ENCODE peak calls at places on chromosome 11, in five cellular contexts. O, C, X, D and G are unnamed samples.

GRCh38 chr11:86176165-86176884 is 68.2 kb upstream of the EED start:
- DNase-seq in O (no peak), D (peak), C (no peak), X (peak), G (no peak)

GRCh38 chr11:10784229-10785145 is 24.2 kb downstream of the EIF4G2 start:
- DNase-seq in O (no peak), D (no peak), X (peak), C (no peak), G (no peak)

GRCh38 chr11:111408789-111409727 is 30.0 kb upstream of the POU2AF1 start:
- DNase-seq in C (no peak), O (no peak), D (peak), X (no peak), G (no peak)

GRCh38 chr11:14542384-14542783 is 22.2 kb upstream of the PSMA1 start:
- DNase-seq in C (no peak), D (no peak), O (no peak), X (no peak), G (no peak)

GRCh38 chr11:1396375-1396841 is 6.7 kb downstream of the BRSK2 start:
- DNase-seq in D (no peak), O (no peak), C (no peak), X (no peak), G (no peak)

GRCh38 chr11:115623021-115623451 is 118.8 kb upstream of the CADM1 start:
- DNase-seq in O (peak), C (peak), X (peak), D (peak), G (peak)

GRCh38 chr11:120336641-120337132 is 474 bp downstream of the ARHGEF12 start:
- DNase-seq in C (no peak), X (no peak), O (peak), D (peak), G (peak)

GRCh38 chr11:43790444-43790794 is 90.2 kb upstream of the ALKBH3 start:
- DNase-seq in D (peak), O (no peak), C (peak), X (peak), G (no peak)

GRCh38 chr11:75424396-75424795 is 8.6 kb downstream of the KLHL35 start:
- DNase-seq in C (no peak), O (no peak), D (no peak), X (no peak), G (no peak)

GRCh38 chr11:84889556-84889955 is 737.6 kb downstream of the DLG2 start:
- DNase-seq in C (no peak), O (no peak), X (no peak), D (no peak), G (no peak)

GRCh38 chr11:124946735-124947141 is 7.3 kb upstream of the CCDC15 start:
- DNase-seq in D (peak), C (peak), O (no peak), X (peak), G (no peak)

GRCh38 chr11:64687204-64687603 is 35.8 kb downstream of the NRXN2 start:
- DNase-seq in X (no peak), C (no peak), D (no peak), O (no peak), G (no peak)

GRCh38 chr11:65859812-65860277 is 388 bp upstream of the MUS81 start:
- DNase-seq in O (peak), D (peak), C (no peak), X (no peak), G (no peak)

GRCh38 chr11:10592331-10592730 is 23.9 kb upstream of the LYVE1 start:
- DNase-seq in O (no peak), C (peak), X (peak), D (peak), G (no peak)

GRCh38 chr11:73310076-73310475 is 2.0 kb downstream of the ARHGEF17 start:
- DNase-seq in O (no peak), D (no peak), C (no peak), X (no peak), G (no peak)
- H3K4me3 ChIP-seq in O (peak), D (peak), C (peak), X (no peak), G (peak)

GRCh38 chr11:128592454-128592853 is 5.1 kb upstream of the ETS1 start:
- DNase-seq in C (no peak), O (no peak), D (no peak), X (no peak), G (no peak)
- H3K4me3 ChIP-seq in C (no peak), O (no peak), D (no peak), X (no peak), G (no peak)

GRCh38 chr11:16925495-16926065 is 88.6 kb downstream of the PLEKHA7 start:
- DNase-seq in D (peak), X (peak), O (peak), C (peak), G (peak)
- H3K4me3 ChIP-seq in D (peak), X (peak), O (peak), C (no peak), G (peak)

DNA sequence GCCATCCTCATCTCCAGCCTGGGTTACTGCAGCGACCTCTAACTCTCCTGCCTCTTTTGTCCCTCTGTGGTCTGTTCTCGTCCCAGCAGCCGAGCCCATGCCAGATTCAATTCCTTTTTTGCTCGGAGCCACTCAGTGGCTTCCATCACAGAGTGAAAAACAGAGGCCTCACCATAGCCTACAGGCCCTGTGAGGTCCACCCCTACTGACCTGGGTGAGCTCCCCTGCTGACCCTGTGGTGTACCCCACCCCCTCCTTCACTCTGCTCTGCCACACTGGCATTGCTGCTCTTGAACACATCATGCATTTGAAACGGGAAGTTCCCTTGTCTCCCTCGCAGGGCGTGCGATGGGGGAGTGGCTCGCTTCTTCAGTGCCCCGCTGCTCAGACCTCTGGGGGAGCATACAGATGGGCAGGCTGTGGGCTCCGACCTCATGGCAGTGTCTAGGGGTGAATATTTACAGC is 2.1 kb downstream of the AIP start:
- DNase-seq in C (no peak), X (no peak), D (no peak), O (no peak), G (no peak)
- H3K4me3 ChIP-seq in C (no peak), X (no peak), D (no peak), O (no peak), G (no peak)

GRCh38 chr11:90288207-90288821 is 65.5 kb upstream of the CHORDC1 start:
- DNase-seq in X (peak), O (no peak), C (no peak), D (peak), G (no peak)
- H3K4me3 ChIP-seq in X (no peak), O (no peak), C (no peak), D (no peak), G (no peak)